ENCODE peak calls at places on chromosomes 6 and 20, in nine cellular contexts. W is aorta; V is A673; J is naive thymus-derived CD4-positive, alpha-beta T cell; H is psoas muscle; G is neural progenitor cell; S is CD8-positive, alpha-beta T cell; X is IMR-90; E is CD4-positive, alpha-beta memory T cell. C is an unnamed sample. For H3K9me3, the result is how much of the 10 kb centered on the place peaks cover.

GRCh38 chr6:11315743-11316437 is 83.4 kb upstream of the NEDD9 start:
- DNase-seq in H (no peak), G (no peak), E (no peak), V (peak), J (no peak), S (no peak), X (peak), W (no peak), C (no peak)

GRCh38 chr6:82396964-82397761 is 33.5 kb downstream of the TPBG start:
- DNase-seq in X (peak), S (no peak), W (no peak), G (no peak), E (no peak), H (no peak), J (no peak), V (peak), C (peak)

GRCh38 chr6:157428418-157429202 is 47.6 kb downstream of the ZDHHC14 start:
- DNase-seq in G (peak), X (peak), W (no peak), V (no peak), H (no peak), J (no peak), S (no peak), E (no peak), C (no peak)

GRCh38 chr20:2846698-2847097 is 6.2 kb downstream of the VPS16 start:
- DNase-seq in V (no peak), W (no peak), S (no peak), H (no peak), E (no peak), J (no peak), G (no peak), X (no peak), C (no peak)

GRCh38 chr20:56522311-56522710 is 2.2 kb upstream of the FAM209A start:
- DNase-seq in J (no peak), S (no peak), H (no peak), E (no peak), G (no peak), X (no peak), V (no peak), W (no peak), C (no peak)

GRCh38 chr20:1332749-1333300 is 3.9 kb upstream of the SDCBP2 start:
- DNase-seq in J (no peak), X (no peak), S (peak), G (no peak), H (no peak), W (no peak), V (no peak), E (no peak), C (no peak)

GRCh38 chr6:125302840-125303511 is 1.2 kb upstream of the HDDC2 start:
- DNase-seq in V (no peak), E (no peak), W (no peak), J (peak), X (peak), G (no peak), S (no peak), H (no peak), C (no peak)

GRCh38 chr6:26331809-26332226 is 33.2 kb upstream of the BTN3A2 start:
- DNase-seq in G (no peak), X (no peak), V (no peak), J (peak), H (no peak), W (no peak), E (peak), S (peak), C (no peak)

GRCh38 chr20:20386192-20386591 is 18.3 kb downstream of the INSM1 start:
- DNase-seq in S (no peak), H (no peak), X (no peak), E (no peak), W (no peak), V (no peak), J (no peak), G (no peak), C (no peak)

GRCh38 chr6:169950558-169950957 is 199.1 kb downstream of the ERMARD start:
- DNase-seq in E (no peak), J (peak), W (peak), G (peak), H (no peak), V (peak), X (no peak), S (peak), C (no peak)

GRCh38 chr6:104527761-104528415 is 331.8 kb downstream of the HACE1 start:
- DNase-seq in V (peak), S (no peak), H (no peak), W (peak), X (no peak), E (no peak), J (no peak), G (peak), C (no peak)

GRCh38 chr6:111777357-111777756 is 95.9 kb downstream of the FYN start:
- DNase-seq in V (peak), H (no peak), E (no peak), X (no peak), J (no peak), G (no peak), W (no peak), S (no peak), C (no peak)

GRCh38 chr20:23161244-23161875 is 75.2 kb upstream of the CD93 start:
- DNase-seq in H (no peak), W (no peak), E (no peak), J (no peak), X (peak), G (no peak), V (no peak), S (no peak), C (no peak)

GRCh38 chr20:667351-668034 is 8.1 kb downstream of the SCRT2 start:
- DNase-seq in S (peak), J (no peak), X (peak), G (peak), E (peak), V (peak), W (peak), H (peak), C (peak)

GRCh38 chr20:2208897-2209296 is 86.9 kb upstream of the TGM3 start:
- DNase-seq in J (no peak), X (no peak), S (no peak), H (no peak), W (no peak), V (no peak), G (no peak), E (no peak), C (no peak)

GRCh38 chr6:4778086-4778485 is 1.9 kb downstream of the CDYL start:
- DNase-seq in V (peak), E (no peak), H (no peak), J (no peak), W (no peak), S (no peak), X (no peak), G (no peak), C (peak)

GRCh38 chr6:142433419-142433818 is 131.6 kb downstream of the ADGRG6 start:
- DNase-seq in W (no peak), E (no peak), V (no peak), J (no peak), H (no peak), G (no peak), S (no peak), X (no peak), C (no peak)

GRCh38 chr6:79559706-79560105 is 22.5 kb upstream of the LCA5 start:
- DNase-seq in G (no peak), E (no peak), W (no peak), V (no peak), X (no peak), S (no peak), H (no peak), J (no peak), C (no peak)

GRCh38 chr20:49283703-49284625 is 6.1 kb upstream of the ZNFX1 start:
- DNase-seq in G (no peak), V (peak), J (no peak), X (no peak), H (no peak), E (no peak), S (no peak), W (no peak), C (no peak)
- H3K9me3 ChIP-seq in G (under half), V (under half), J (half or more), X (under half), H (under half), E (under half), S (half or more), W (under half), C (under half)

GRCh38 chr6:37818536-37819176 is 871 bp upstream of the ZFAND3 start:
- DNase-seq in J (peak), X (peak), E (peak), G (peak), S (no peak), V (peak), W (peak), H (peak), C (peak)

GRCh38 chr6:37812835-37813234 is 6.7 kb upstream of the ZFAND3 start:
- DNase-seq in G (no peak), H (no peak), V (no peak), X (no peak), W (no peak), S (no peak), J (no peak), E (no peak), C (no peak)

GRCh38 chr6:37819177-37819801 is at the start of gene ZFAND3:
- DNase-seq in V (peak), W (peak), G (peak), J (peak), S (peak), H (peak), E (peak), X (peak), C (peak)

GRCh38 chr6:37816599-37817375 is 2.7 kb upstream of the ZFAND3 start:
- DNase-seq in G (no peak), E (no peak), S (no peak), J (no peak), W (no peak), V (no peak), H (no peak), X (no peak), C (no peak)

GRCh38 chr6:37814374-37814773 is 5.2 kb upstream of the ZFAND3 start:
- DNase-seq in S (no peak), X (no peak), E (no peak), G (no peak), H (no peak), W (no peak), J (no peak), V (no peak), C (no peak)
- H3K4me3 ChIP-seq in S (no peak), X (no peak), E (no peak), G (no peak), H (no peak), W (no peak), J (no peak), V (no peak), C (no peak)

GRCh38 chr6:95589826-95590570 is 12.7 kb downstream of the MANEA start:
- DNase-seq in W (no peak), E (no peak), X (no peak), S (no peak), J (no peak), H (no peak), G (no peak), V (no peak), C (no peak)
- H3K9me3 ChIP-seq in W (under half), E (under half), X (under half), S (under half), J (under half), H (under half), G (under half), V (under half), C (under half)

GRCh38 chr6:2221724-2222274 is 23.6 kb downstream of the GMDS start:
- DNase-seq in J (no peak), X (no peak), S (no peak), W (no peak), V (no peak), E (no peak), G (no peak), H (no peak), C (no peak)
- H3K4me3 ChIP-seq in J (peak), X (peak), S (peak), W (peak), V (peak), E (peak), G (no peak), H (peak), C (no peak)

GRCh38 chr6:37971711-37972410 is 152.3 kb downstream of the ZFAND3 start:
- DNase-seq in W (no peak), V (peak), S (no peak), H (no peak), E (no peak), X (peak), G (no peak), J (no peak), C (peak)
- H3K9me3 ChIP-seq in W (under half), V (under half), S (under half), H (under half), E (under half), X (under half), G (under half), J (under half), C (under half)

GRCh38 chr6:161256390-161256789 is 17.5 kb downstream of the AGPAT4 start:
- DNase-seq in J (no peak), H (no peak), E (no peak), G (no peak), X (no peak), V (no peak), S (no peak), W (no peak), C (no peak)

GRCh38 chr6:161251345-161251744 is 22.5 kb downstream of the AGPAT4 start:
- DNase-seq in H (no peak), E (no peak), G (no peak), W (no peak), X (no peak), J (no peak), V (no peak), S (no peak), C (no peak)

GRCh38 chr6:161255518-161255917 is 18.3 kb downstream of the AGPAT4 start:
- DNase-seq in W (no peak), S (no peak), J (no peak), H (no peak), V (no peak), G (no peak), X (no peak), E (no peak), C (no peak)

GRCh38 chr6:161254754-161255253 is 19.1 kb downstream of the AGPAT4 start:
- DNase-seq in V (no peak), W (no peak), G (peak), S (no peak), X (peak), J (no peak), E (no peak), H (no peak), C (no peak)

DNA sequence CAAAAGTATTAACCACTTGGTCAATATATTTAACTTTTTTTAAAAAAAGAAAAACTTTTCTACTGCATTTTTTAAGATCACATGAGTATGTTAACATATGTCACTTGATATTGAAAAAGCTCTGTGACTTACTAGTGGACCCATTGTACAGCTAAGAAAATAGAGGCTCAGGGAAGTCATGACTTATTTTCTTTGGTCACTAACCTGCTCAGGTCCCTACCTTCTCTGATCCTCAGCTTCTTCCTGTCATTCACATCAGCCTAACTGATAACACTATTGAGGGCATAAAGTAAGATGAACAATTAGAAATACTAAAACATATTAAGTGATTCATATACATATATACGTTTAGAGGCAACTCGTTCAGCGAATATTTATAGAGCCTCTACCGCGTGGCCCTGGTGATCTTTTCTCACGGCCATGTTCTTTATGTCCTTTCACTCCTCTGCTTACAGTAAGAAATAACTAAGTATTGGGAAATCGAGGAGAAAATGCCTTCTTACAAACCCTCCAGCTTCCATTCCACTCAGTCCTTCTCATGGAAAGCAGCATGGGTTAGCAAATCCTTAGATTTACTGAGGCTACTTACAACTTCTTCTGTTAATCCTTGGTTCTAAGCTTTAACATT is 19.6 kb downstream of the AGPAT4 start:
- DNase-seq in E (no peak), H (no peak), V (no peak), G (no peak), J (no peak), X (peak), S (no peak), W (no peak), C (no peak)
- H3K4me3 ChIP-seq in E (no peak), H (no peak), V (no peak), G (no peak), J (no peak), X (no peak), S (no peak), W (no peak), C (no peak)

GRCh38 chr20:29319725-29320124 is 1937.7 kb upstream of the DEFB115 start:
- DNase-seq in S (no peak), G (no peak), H (no peak), J (no peak), W (no peak), E (no peak), V (no peak), X (no peak), C (no peak)

GRCh38 chr20:29314294-29314693 is 1943.2 kb upstream of the DEFB115 start:
- DNase-seq in H (no peak), S (no peak), G (no peak), V (no peak), J (no peak), E (no peak), W (no peak), X (no peak), C (no peak)

GRCh38 chr20:29313481-29313880 is 1944.0 kb upstream of the DEFB115 start:
- DNase-seq in H (no peak), J (no peak), X (no peak), S (no peak), G (no peak), W (no peak), E (no peak), V (no peak), C (no peak)

DNA sequence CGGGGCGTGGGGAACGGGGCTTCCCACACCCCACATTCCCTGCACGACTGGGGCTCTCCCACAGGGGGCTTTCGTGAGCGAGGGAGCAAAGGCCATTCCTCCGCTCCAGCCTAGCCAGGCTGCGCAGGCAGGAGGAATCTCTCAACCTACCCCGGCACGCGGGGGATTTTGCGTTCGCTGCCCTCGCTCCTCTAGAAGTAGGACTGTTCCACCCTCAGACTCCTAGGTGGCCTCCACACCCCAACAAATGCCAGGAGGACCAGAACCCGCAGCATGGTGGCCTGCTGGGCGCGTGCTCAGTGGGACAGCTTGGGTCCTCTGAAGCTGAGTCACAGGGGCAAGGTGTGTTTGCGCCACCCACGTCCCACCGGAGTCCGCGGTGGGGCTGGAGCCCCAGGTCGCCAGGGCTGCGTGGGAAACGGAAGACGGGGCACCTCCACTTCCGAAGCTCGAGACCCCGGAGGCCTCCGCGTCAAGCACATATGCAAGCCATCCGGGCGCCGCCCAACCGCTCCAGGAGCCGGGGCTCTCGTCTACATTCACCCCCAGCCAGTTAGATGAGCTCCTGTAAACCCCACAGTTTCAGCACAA is 1938.5 kb upstream of the DEFB115 start:
- DNase-seq in X (no peak), V (no peak), H (no peak), E (no peak), S (no peak), J (no peak), G (no peak), W (no peak), C (no peak)
- H3K9me3 ChIP-seq in X (under half), V (under half), H (under half), E (under half), S (under half), J (under half), G (under half), W (under half), C (under half)

DNA sequence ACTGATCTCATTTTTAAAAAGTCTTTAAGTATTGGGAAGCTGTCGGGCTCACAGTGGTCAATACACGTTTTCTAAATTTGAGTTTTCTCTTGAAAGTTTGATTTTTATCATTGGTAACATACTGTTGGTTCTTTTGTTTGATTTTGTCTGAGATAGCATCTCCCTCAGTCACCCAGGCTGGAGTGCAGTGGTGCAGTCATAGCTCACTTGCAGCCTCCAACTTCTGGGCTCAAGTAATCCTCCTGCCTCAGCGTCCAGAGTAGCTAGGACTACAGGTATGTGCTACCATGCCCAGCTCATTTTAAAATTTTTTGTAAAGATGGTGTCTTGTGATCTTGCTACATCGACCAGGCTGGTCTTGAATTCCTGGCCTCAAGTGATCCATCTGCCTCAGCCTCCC is 9.1 kb downstream of the PPARD start:
- DNase-seq in H (no peak), J (no peak), S (no peak), E (no peak), G (no peak), X (no peak), W (no peak), V (no peak), C (no peak)
- H3K4me3 ChIP-seq in H (no peak), J (no peak), S (no peak), E (no peak), G (no peak), X (no peak), W (no peak), V (no peak), C (no peak)

DNA sequence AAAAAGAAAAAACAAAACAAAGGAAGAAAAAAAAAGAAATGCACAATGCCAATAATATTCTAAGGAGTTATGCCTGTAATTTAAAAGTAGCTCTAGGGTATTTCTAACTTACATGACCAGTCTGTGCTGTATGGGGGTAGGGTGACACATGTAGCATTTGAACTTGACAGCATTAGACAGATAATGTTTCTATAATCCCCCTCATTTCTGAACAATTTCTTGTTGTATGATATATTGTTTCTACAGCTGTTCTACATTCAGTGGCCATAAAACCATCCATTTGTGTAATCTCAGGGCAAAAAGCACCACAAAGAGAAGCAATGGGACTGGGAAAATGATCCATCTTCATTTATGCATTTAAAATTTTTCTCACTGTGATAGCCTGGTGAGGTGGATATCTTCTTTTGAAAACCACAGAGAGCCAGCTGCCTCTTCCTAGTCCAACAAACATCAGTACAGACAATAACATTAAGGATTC is 767.8 kb downstream of the TFAP2A start:
- DNase-seq in H (no peak), G (no peak), X (peak), S (no peak), W (no peak), V (no peak), E (no peak), J (no peak), C (peak)
- H3K9me3 ChIP-seq in H (under half), G (under half), X (under half), S (under half), W (under half), V (under half), E (under half), J (under half), C (under half)

DNA sequence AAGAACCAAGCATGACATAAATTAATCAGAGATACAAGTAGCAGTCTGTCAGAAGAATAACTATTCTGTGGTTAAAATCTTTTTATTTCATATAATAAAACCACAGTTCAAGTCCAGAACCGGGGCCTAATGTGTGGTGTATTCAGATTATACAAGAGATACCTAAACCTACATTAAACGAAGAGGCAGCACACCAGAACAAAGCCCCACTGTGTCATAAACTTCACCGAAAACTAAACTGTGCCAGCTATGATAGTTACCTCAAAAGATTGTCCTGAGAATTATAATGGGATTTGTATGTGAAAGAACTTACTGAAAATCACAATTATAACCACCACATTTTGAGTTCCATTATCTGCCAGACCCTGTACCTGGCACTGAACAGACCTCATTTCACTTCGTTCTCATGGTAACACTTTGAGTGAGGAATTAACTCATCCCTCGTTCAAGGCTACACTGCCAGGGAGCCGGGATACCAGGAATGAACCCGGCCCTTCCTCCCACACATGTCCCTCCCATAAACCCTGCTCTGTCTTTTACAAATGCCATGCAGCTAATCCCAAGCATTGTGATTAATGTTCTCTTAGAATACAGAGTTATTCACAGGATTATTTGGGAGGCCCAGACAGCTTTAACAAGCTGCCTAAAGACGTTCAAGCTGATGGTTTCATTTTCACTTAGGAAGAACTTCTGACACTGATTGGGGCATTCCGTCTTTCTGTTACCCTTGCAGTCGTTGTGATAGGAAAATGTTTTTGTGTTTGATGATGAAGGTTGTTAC is 42.7 kb upstream of the CD83 start:
- DNase-seq in S (peak), E (peak), V (peak), G (no peak), W (no peak), J (peak), X (peak), H (no peak), C (no peak)
- H3K4me3 ChIP-seq in S (peak), E (peak), V (peak), G (no peak), W (peak), J (peak), X (peak), H (peak), C (peak)

C was measured in SJCRH30.